ENCODE peak calls at places on chromosomes 3 and 15, in seven cellular contexts. U, T, O, G, S, N and B are unnamed samples.

GRCh38 chr15:38539008-38539343 is 25.6 kb downstream of the RASGRP1 start:
- DNase-seq in O (peak; percentile 49), U (no peak), G (no peak), T (no peak), N (no peak), S (no peak), B (no peak)

GRCh38 chr15:69265347-69265955 is 33.3 kb upstream of the PAQR5 start:
- DNase-seq in U (no peak), G (peak; percentile 17), T (peak; percentile 32), S (no peak), N (peak; percentile 6), O (no peak), B (no peak)

GRCh38 chr15:31792611-31793199 is 237.6 kb upstream of the CHRNA7 start:
- DNase-seq in N (no peak), S (no peak), G (no peak), T (no peak), U (no peak), O (no peak), B (no peak)

GRCh38 chr15:22918056-22918455 is 62.1 kb downstream of the CYFIP1 start:
- DNase-seq in U (no peak), S (no peak), O (no peak), G (peak; percentile 45), N (no peak), T (no peak), B (no peak)

GRCh38 chr3:36804295-36805055 is 40.1 kb upstream of the DCLK3 start:
- DNase-seq in O (no peak), T (no peak), G (no peak), N (no peak), S (no peak), U (no peak), B (no peak)

GRCh38 chr3:108185536-108185935 is 36.7 kb downstream of the IFT57 start:
- DNase-seq in N (no peak), U (no peak), G (no peak), S (no peak), O (no peak), T (no peak), B (no peak)

GRCh38 chr3:97340940-97341339 is 423.6 kb upstream of the ARL6 start:
- DNase-seq in O (no peak), U (no peak), G (no peak), T (no peak), S (no peak), N (no peak), B (no peak)

GRCh38 chr15:86915811-86916331 is 836.2 kb downstream of the AGBL1 start:
- DNase-seq in G (peak; percentile 13), T (peak; percentile 76), S (no peak), N (no peak), U (peak; percentile 20), O (no peak), B (peak; percentile 58)

GRCh38 chr3:32685604-32686185 is 707 bp downstream of the CNOT10 start:
- DNase-seq in G (peak; percentile 13), S (no peak), N (no peak), U (no peak), O (peak; percentile 58), T (no peak), B (peak; percentile 61)

GRCh38 chr3:62436785-62437184 is 63.4 kb upstream of the FEZF2 start:
- DNase-seq in N (no peak), S (no peak), T (no peak), O (no peak), U (no peak), G (no peak), B (no peak)

GRCh38 chr15:85168642-85169173 is 187.1 kb downstream of the PDE8A start:
- DNase-seq in G (peak; percentile 8), O (peak; percentile 67), T (peak; percentile 52), U (no peak), S (peak; percentile 3), N (peak; percentile 40), B (peak; percentile 37)

GRCh38 chr3:146780251-146780650 is 175.1 kb upstream of the PLSCR5 start:
- DNase-seq in O (no peak), G (peak; percentile 28), T (no peak), N (no peak), S (no peak), U (no peak), B (no peak)

GRCh38 chr15:40985541-40986330 is 32.5 kb downstream of the CHAC1 start:
- DNase-seq in O (no peak), S (no peak), U (no peak), G (peak; percentile 73), N (no peak), T (no peak), B (peak; percentile 6)

GRCh38 chr3:115958531-115958930 is 335.2 kb downstream of the GAP43 start:
- DNase-seq in G (no peak), N (no peak), U (no peak), S (no peak), T (no peak), O (no peak), B (no peak)